ENCODE peak calls at places on chromosomes 12 and 14, in four cellular contexts. Y is psoas muscle, J is tibial artery, C is transverse colon. T is an unnamed sample.

GRCh38 chr14:31387091-31387490 is 33.3 kb downstream of the HEATR5A start:
- DNase-seq in Y (no peak), C (no peak), J (no peak), T (no peak)

GRCh38 chr14:73233564-73233963 is 3.7 kb upstream of the PAPLN start:
- DNase-seq in Y (no peak), C (no peak), J (no peak), T (no peak)

GRCh38 chr12:107912421-107913004 is 138.0 kb downstream of the ASCL4 start:
- DNase-seq in C (peak; percentile 51), Y (peak; percentile 23), J (no peak), T (peak; percentile 54)

GRCh38 chr12:31369712-31370521 is 44.0 kb upstream of the SINHCAF start:
- DNase-seq in C (peak; percentile 32), J (peak; percentile 66), Y (peak; percentile 26), T (no peak)

GRCh38 chr12:105067511-105068031 is 16.7 kb downstream of the ALDH1L2 start:
- DNase-seq in C (no peak), Y (no peak), J (no peak), T (no peak)

GRCh38 chr14:54446201-54446693 is 5.1 kb upstream of the CNIH1 start:
- DNase-seq in J (no peak), C (peak; percentile 64), Y (no peak), T (no peak)

GRCh38 chr12:4763549-4763948 is 43.3 kb downstream of the GALNT8 start:
- DNase-seq in J (no peak), Y (peak; percentile 32), C (peak; percentile 25), T (no peak)

GRCh38 chr12:45305904-45306303 is 90.0 kb downstream of the ANO6 start:
- DNase-seq in Y (no peak), C (no peak), J (no peak), T (no peak)

GRCh38 chr12:59972941-59973340 is 377.1 kb downstream of the SLC16A7 start:
- DNase-seq in J (no peak), Y (no peak), C (no peak), T (no peak)

GRCh38 chr14:36756221-36756620 is 94.6 kb downstream of the PAX9 start:
- DNase-seq in Y (no peak), J (no peak), C (no peak), T (no peak)

GRCh38 chr14:67573268-67574010 is 26.6 kb downstream of the PIGH start:
- DNase-seq in Y (no peak), J (peak; percentile 59), C (no peak), T (no peak)

GRCh38 chr12:52062167-52063080 is 7.4 kb upstream of the ATG101 start:
- DNase-seq in Y (no peak), C (no peak), J (no peak), T (no peak)

GRCh38 chr14:51513933-51514332 is 137.8 kb upstream of the FRMD6 start:
- DNase-seq in C (no peak), Y (no peak), J (no peak), T (no peak)

GRCh38 chr12:6943387-6943718 is 263 bp upstream of the RNU7-1 start:
- DNase-seq in Y (peak; percentile 76), C (peak; percentile 85), J (peak; percentile 93), T (peak; percentile 76)

GRCh38 chr14:61566537-61567225 is 128.6 kb upstream of the HIF1A start:
- DNase-seq in J (no peak), C (no peak), Y (no peak), T (no peak)

GRCh38 chr12:6376079-6376941 is 947 bp upstream of the SCNN1A start:
- DNase-seq in Y (peak; percentile 70), C (peak; percentile 75), J (peak; percentile 79), T (no peak)

GRCh38 chr12:46390881-46391280 is 18.3 kb upstream of the SLC38A2 start:
- DNase-seq in Y (no peak), C (no peak), J (no peak), T (no peak)

GRCh38 chr12:128449146-128449894 is 182.3 kb downstream of the TMEM132C start:
- DNase-seq in J (no peak), Y (no peak), C (no peak), T (no peak)

GRCh38 chr12:18345021-18345735 is 83.9 kb downstream of the PIK3C2G start:
- DNase-seq in J (no peak), C (no peak), Y (no peak), T (no peak)

GRCh38 chr12:77213316-77213715 is 147.9 kb upstream of the E2F7 start:
- DNase-seq in J (no peak), Y (no peak), C (peak; percentile 63), T (no peak)

GRCh38 chr14:81400852-81401251 is 728 bp upstream of the STON2 start:
- DNase-seq in J (peak; percentile 86), C (peak; percentile 72), Y (peak; percentile 81), T (no peak)

GRCh38 chr12:31705651-31706050 is 23.2 kb downstream of the AMN1 start:
- DNase-seq in C (no peak), Y (no peak), J (no peak), T (no peak)

GRCh38 chr14:93092606-93093556 is 22.8 kb downstream of the ITPK1 start:
- DNase-seq in Y (no peak), C (no peak), J (no peak), T (no peak)

GRCh38 chr12:102016472-102016871 is 45.3 kb downstream of the WASHC3 start:
- DNase-seq in J (no peak), C (no peak), Y (no peak), T (no peak)

GRCh38 chr12:27048822-27049752 is 26.7 kb downstream of the MED21 start:
- DNase-seq in C (no peak), Y (no peak), J (no peak), T (no peak)

GRCh38 chr14:42930058-42930457 is 1323.4 kb downstream of the LRFN5 start:
- DNase-seq in C (peak; percentile 9), J (no peak), Y (no peak), T (no peak)

GRCh38 chr14:35929171-35929570 is 103.0 kb downstream of the BRMS1L start:
- DNase-seq in Y (no peak), J (no peak), C (no peak), T (no peak)

GRCh38 chr12:99505805-99506204 is 141.7 kb upstream of the GARIN6 start:
- DNase-seq in J (no peak), C (no peak), Y (no peak), T (no peak)

GRCh38 chr14:76337619-76338545 is 38.1 kb upstream of the ESRRB start:
- DNase-seq in Y (no peak), C (no peak), J (no peak), T (no peak)

GRCh38 chr12:107891967-107892366 is 117.5 kb downstream of the ASCL4 start:
- DNase-seq in C (no peak), Y (no peak), J (no peak), T (no peak)

GRCh38 chr14:62143235-62143634 is 381.0 kb downstream of the SNAPC1 start:
- DNase-seq in J (no peak), C (no peak), Y (no peak), T (no peak)

GRCh38 chr12:95181103-95181502 is 36.2 kb downstream of the FGD6 start:
- DNase-seq in Y (no peak), J (no peak), C (no peak), T (no peak)

GRCh38 chr12:110669193-110669502 is 19.8 kb downstream of the HVCN1 start:
- DNase-seq in J (no peak), C (no peak), Y (no peak), T (no peak)

GRCh38 chr12:93851245-93851665 is 174.1 kb downstream of the CRADD start:
- DNase-seq in J (no peak), Y (no peak), C (peak; percentile 26), T (peak; percentile 22)
- H3K36me3 ChIP-seq in J (no peaks in the 10 kb centered on the region), Y (no peaks in the 10 kb centered on the region), C (no peaks in the 10 kb centered on the region), T (no peaks in the 10 kb centered on the region)

GRCh38 chr14:57209561-57209960 is 59.1 kb downstream of the EXOC5 start:
- DNase-seq in J (no peak), Y (no peak), C (no peak), T (no peak)

DNA sequence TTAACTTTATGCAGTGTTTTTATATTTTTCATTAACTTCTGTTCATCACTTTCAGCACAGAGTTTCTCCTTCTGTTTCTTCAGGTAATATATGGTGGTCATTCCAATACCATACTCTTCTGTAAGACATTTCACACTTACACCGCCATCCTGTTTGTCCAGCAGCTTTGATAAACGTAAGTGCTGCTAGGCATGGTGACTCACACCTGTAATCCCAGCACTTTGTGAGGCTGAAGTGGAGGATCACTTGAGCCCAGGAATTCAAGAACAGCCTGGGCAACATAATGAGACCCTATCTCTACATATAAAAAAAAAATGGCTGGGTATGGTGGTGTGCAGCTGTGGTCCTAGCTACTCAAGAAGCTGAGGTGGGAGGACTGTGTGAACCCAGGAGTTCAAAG is 55.8 kb downstream of the EXOC5 start:
- DNase-seq in J (no peak), C (no peak), Y (no peak), T (no peak)
- H3K36me3 ChIP-seq in J (peaks cover 64% of the 10 kb centered on the region), C (no peaks in the 10 kb centered on the region), Y (no peaks in the 10 kb centered on the region), T (peaks cover 13% of the 10 kb centered on the region)

DNA sequence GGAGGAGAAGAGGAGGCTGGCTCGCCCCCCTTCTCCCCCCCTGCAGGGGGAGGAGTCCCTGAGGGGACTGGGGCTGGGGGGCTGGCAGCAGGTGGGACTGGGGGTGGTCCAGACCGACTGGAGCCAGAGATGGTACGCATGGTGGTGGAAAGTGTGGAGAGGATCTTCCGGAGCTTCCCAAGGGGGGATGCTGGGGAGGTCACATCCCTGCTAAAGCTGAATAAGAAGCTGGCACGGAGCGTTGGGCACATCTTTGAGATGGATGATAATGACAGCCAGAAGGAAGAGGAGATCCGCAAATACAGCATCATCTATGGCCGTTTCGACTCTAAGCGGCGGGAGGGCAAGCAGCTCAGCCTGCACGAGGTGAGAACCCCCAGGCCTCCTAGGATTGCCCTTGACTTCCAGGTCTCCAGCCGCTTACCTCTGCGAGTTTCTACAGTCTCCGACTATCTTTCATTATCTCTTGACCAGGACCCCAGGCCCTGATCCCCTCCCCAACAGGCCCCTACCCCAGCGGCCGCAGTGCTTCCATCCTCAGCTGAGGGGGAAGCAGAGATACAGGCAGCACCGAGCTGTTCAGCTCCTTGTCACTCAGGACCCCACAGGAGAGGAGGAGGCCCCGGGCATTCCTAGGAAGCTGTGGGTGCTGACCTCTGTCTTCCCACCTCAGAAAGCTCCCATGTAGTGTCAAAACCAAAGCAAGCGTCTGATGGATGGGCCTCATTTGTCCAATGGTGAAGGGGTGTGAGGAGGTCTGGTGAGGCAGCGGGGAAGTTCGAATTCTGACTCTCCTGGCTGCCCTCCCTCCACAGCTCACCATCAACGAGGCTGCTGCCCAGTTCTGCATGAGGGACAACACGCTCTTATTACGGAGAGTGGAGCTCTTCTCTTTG is 3.0 kb downstream of the NAB2 start:
- DNase-seq in Y (no peak), C (no peak), J (no peak), T (no peak)
- H3K36me3 ChIP-seq in Y (peaks cover 7% of the 10 kb centered on the region), C (no peaks in the 10 kb centered on the region), J (peaks cover 45% of the 10 kb centered on the region), T (peaks cover 19% of the 10 kb centered on the region)

GRCh38 chr12:120455302-120455701 is 9.1 kb downstream of the GATC start:
- DNase-seq in C (no peak), Y (no peak), J (no peak), T (no peak)

GRCh38 chr12:120453060-120453761 is 7.0 kb downstream of the GATC start:
- DNase-seq in J (no peak), Y (no peak), C (no peak), T (no peak)

GRCh38 chr12:120447992-120448391 is 1.7 kb downstream of the GATC start:
- DNase-seq in J (no peak), Y (no peak), C (no peak), T (no peak)

GRCh38 chr12:120457133-120457532 is 10.9 kb downstream of the GATC start:
- DNase-seq in J (no peak), C (no peak), Y (no peak), T (no peak)

DNA sequence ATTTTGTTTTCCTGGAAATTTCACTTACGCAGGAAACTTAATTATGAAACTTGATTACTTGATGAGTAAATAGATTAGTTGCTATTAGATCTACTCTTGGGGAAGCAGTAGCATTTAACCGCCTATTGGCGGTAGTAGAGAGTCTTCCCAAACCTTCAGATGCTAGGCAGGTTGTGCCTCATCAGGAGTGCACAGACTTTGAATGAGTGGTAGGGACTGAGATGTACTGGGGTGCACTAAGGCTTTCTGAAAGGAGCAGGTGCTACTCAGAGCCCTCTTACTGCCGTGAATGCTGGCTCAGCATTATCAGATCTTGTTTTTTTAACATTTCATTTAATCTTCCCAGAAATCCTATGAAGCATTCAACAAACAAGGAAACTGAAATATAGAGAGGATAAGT is 7.7 kb downstream of the GATC start:
- DNase-seq in Y (no peak), J (no peak), C (no peak), T (no peak)
- H3K36me3 ChIP-seq in Y (peaks cover 7% of the 10 kb centered on the region), J (peaks cover 19% of the 10 kb centered on the region), C (no peaks in the 10 kb centered on the region), T (peaks cover 23% of the 10 kb centered on the region)

T was measured in CD8-positive, alpha-beta T cell.